ENCODE peak calls at places on chromosomes 2 and 18, in nine cellular contexts. X is amniotic stem cell; W is A549; S is NCI-H1092 treated with DMSO at 0.1 percent for 48 hours; O is naive thymus-derived CD4-positive, alpha-beta T cell; R is naive B cell; U is GM12865; E is activated effector memory CD4-positive, alpha-beta T cell treated with Interleukin-2 at 50 U/mL for 16 hours; Y is ACHN. L is an unnamed sample.

GRCh38 chr2:219252900-219253752 is at the start of gene TUBA4B:
- DNase-seq in S (no peak), R (peak), X (no peak), Y (peak), O (no peak), U (peak), W (peak), E (peak), L (peak)

GRCh38 chr2:98881153-98881650 is 54.8 kb downstream of the CRACDL start:
- DNase-seq in W (no peak), E (no peak), Y (no peak), U (no peak), O (no peak), S (no peak), X (no peak), R (no peak), L (no peak)

GRCh38 chr2:59655809-59656208 is 897.6 kb downstream of the BCL11A start:
- DNase-seq in U (no peak), S (no peak), R (no peak), O (no peak), W (no peak), E (no peak), Y (no peak), X (no peak), L (no peak)

GRCh38 chr2:84654414-84654813 is 138.1 kb downstream of the DNAH6 start:
- DNase-seq in O (no peak), R (no peak), E (no peak), S (no peak), Y (no peak), U (no peak), W (no peak), X (no peak), L (no peak)

GRCh38 chr2:241858206-241859016 is at the start of gene PDCD1:
- DNase-seq in W (no peak), E (peak), Y (no peak), R (no peak), S (no peak), O (no peak), U (peak), X (no peak), L (no peak)

GRCh38 chr2:8327371-8328100 is 354.3 kb upstream of the ID2 start:
- DNase-seq in U (no peak), Y (no peak), E (no peak), O (no peak), W (no peak), R (no peak), X (no peak), S (no peak), L (no peak)

GRCh38 chr2:19299522-19299921 is 58.9 kb downstream of the OSR1 start:
- DNase-seq in Y (no peak), U (no peak), S (no peak), E (no peak), W (no peak), O (no peak), X (no peak), R (no peak), L (no peak)

GRCh38 chr2:26396734-26397298 is 4.9 kb upstream of the DRC1 start:
- DNase-seq in Y (no peak), E (no peak), X (no peak), W (no peak), R (no peak), U (no peak), O (no peak), S (no peak), L (no peak)

GRCh38 chr2:150165988-150166965 is 321.2 kb downstream of the RND3 start:
- DNase-seq in X (no peak), O (no peak), S (no peak), R (no peak), W (peak), E (no peak), Y (peak), U (no peak), L (peak)

GRCh38 chr18:939167-939566 is 34.5 kb downstream of the ADCYAP1 start:
- DNase-seq in E (no peak), X (no peak), U (no peak), W (peak), R (no peak), O (no peak), Y (peak), S (no peak), L (no peak)

GRCh38 chr2:20468549-20469500 is 22.0 kb downstream of the RHOB start:
- DNase-seq in S (no peak), Y (no peak), O (no peak), W (no peak), U (no peak), X (no peak), E (no peak), R (no peak), L (no peak)

GRCh38 chr18:22176282-22176621 is 6.9 kb downstream of the GATA6 start:
- DNase-seq in S (no peak), U (no peak), E (no peak), Y (no peak), W (no peak), O (no peak), X (no peak), R (no peak), L (peak)

GRCh38 chr2:199410130-199410529 is 47.6 kb downstream of the SATB2 start:
- DNase-seq in U (no peak), W (no peak), Y (no peak), O (no peak), E (no peak), R (no peak), S (no peak), X (no peak), L (no peak)

GRCh38 chr2:15691586-15692310 is 100.1 kb downstream of the DDX1 start:
- DNase-seq in Y (peak), U (no peak), W (no peak), R (no peak), X (no peak), O (no peak), E (no peak), S (no peak), L (no peak)

GRCh38 chr18:68489018-68489792 is 225.7 kb downstream of the TMX3 start:
- DNase-seq in R (no peak), S (no peak), W (no peak), E (no peak), U (no peak), Y (no peak), X (no peak), O (no peak), L (no peak)

GRCh38 chr18:9413586-9413985 is 61.7 kb upstream of the RALBP1 start:
- DNase-seq in W (peak), E (no peak), S (no peak), R (no peak), O (no peak), U (no peak), Y (peak), X (no peak), L (peak)